ENCODE peak calls at places on chromosomes 1 and 21, in seven cellular contexts. One of them, this sample, is unnamed.

GRCh38 chr1:205451759-205452164 is 4.1 kb downstream of the BLACAT1 start:
- DNase-seq in ovary: no peak
- DNase-seq in T-cell: no peak
- DNase-seq in stromal cell of bone marrow: no peak
- DNase-seq in smooth muscle cell of the brain vasculature: no peak
- DNase-seq in activated T-helper 9 cell treated with anti-CD3 and anti-CD28 coated beads, Interleukin-2, amount 50 U/mL, for 16 hours: no peak
- DNase-seq in occipital lobe: no peak
- DNase-seq in this sample: no peak

GRCh38 chr1:42937836-42938595 is 20.7 kb downstream of the SLC2A1 start:
- DNase-seq in ovary: no peak
- DNase-seq in T-cell: no peak
- DNase-seq in stromal cell of bone marrow: no peak
- DNase-seq in smooth muscle cell of the brain vasculature: no peak
- DNase-seq in activated T-helper 9 cell treated with anti-CD3 and anti-CD28 coated beads, Interleukin-2, amount 50 U/mL, for 16 hours: no peak
- DNase-seq in occipital lobe: no peak
- DNase-seq in this sample: peak; percentile 50

GRCh38 chr1:178953034-178953433 is 72.7 kb upstream of the FAM20B start:
- DNase-seq in ovary: peak; percentile 68
- DNase-seq in occipital lobe: no peak
- DNase-seq in smooth muscle cell of the brain vasculature: peak; percentile 54
- DNase-seq in activated T-helper 9 cell treated with anti-CD3 and anti-CD28 coated beads, Interleukin-2, amount 50 U/mL, for 16 hours: no peak
- DNase-seq in stromal cell of bone marrow: no peak
- DNase-seq in T-cell: no peak
- DNase-seq in this sample: no peak

GRCh38 chr1:5475572-5475971 is 516.7 kb downstream of the NPHP4 start:
- DNase-seq in stromal cell of bone marrow: no peak
- DNase-seq in ovary: no peak
- DNase-seq in smooth muscle cell of the brain vasculature: no peak
- DNase-seq in occipital lobe: no peak
- DNase-seq in activated T-helper 9 cell treated with anti-CD3 and anti-CD28 coated beads, Interleukin-2, amount 50 U/mL, for 16 hours: no peak
- DNase-seq in T-cell: no peak
- DNase-seq in this sample: no peak

GRCh38 chr1:6080469-6080868 is 34.8 kb downstream of the KCNAB2 start:
- DNase-seq in stromal cell of bone marrow: no peak
- DNase-seq in T-cell: no peak
- DNase-seq in smooth muscle cell of the brain vasculature: no peak
- DNase-seq in activated T-helper 9 cell treated with anti-CD3 and anti-CD28 coated beads, Interleukin-2, amount 50 U/mL, for 16 hours: no peak
- DNase-seq in ovary: no peak
- DNase-seq in occipital lobe: peak; percentile 47
- DNase-seq in this sample: no peak

GRCh38 chr1:41920658-41921057 is 1.9 kb upstream of the HIVEP3 start:
- DNase-seq in T-cell: no peak
- DNase-seq in activated T-helper 9 cell treated with anti-CD3 and anti-CD28 coated beads, Interleukin-2, amount 50 U/mL, for 16 hours: no peak
- DNase-seq in occipital lobe: no peak
- DNase-seq in smooth muscle cell of the brain vasculature: peak; percentile 29
- DNase-seq in stromal cell of bone marrow: no peak
- DNase-seq in ovary: no peak
- DNase-seq in this sample: no peak

GRCh38 chr1:226603030-226603960 is 54.7 kb downstream of the STUM start:
- DNase-seq in occipital lobe: no peak
- DNase-seq in ovary: peak; percentile 49
- DNase-seq in T-cell: no peak
- DNase-seq in stromal cell of bone marrow: peak; percentile 74
- DNase-seq in smooth muscle cell of the brain vasculature: no peak
- DNase-seq in activated T-helper 9 cell treated with anti-CD3 and anti-CD28 coated beads, Interleukin-2, amount 50 U/mL, for 16 hours: no peak
- DNase-seq in this sample: no peak

GRCh38 chr21:34113842-34114241 is 40.5 kb downstream of the MRPS6 start:
- DNase-seq in stromal cell of bone marrow: no peak
- DNase-seq in activated T-helper 9 cell treated with anti-CD3 and anti-CD28 coated beads, Interleukin-2, amount 50 U/mL, for 16 hours: no peak
- DNase-seq in T-cell: no peak
- DNase-seq in occipital lobe: no peak
- DNase-seq in ovary: no peak
- DNase-seq in smooth muscle cell of the brain vasculature: no peak
- DNase-seq in this sample: no peak

GRCh38 chr1:29195875-29196274 is 14.2 kb upstream of the SRSF4 start:
- DNase-seq in activated T-helper 9 cell treated with anti-CD3 and anti-CD28 coated beads, Interleukin-2, amount 50 U/mL, for 16 hours: no peak
- DNase-seq in ovary: no peak
- DNase-seq in T-cell: no peak
- DNase-seq in occipital lobe: no peak
- DNase-seq in smooth muscle cell of the brain vasculature: no peak
- DNase-seq in stromal cell of bone marrow: no peak
- DNase-seq in this sample: no peak

GRCh38 chr1:226309398-226310122 is 596 bp upstream of the LIN9 start:
- DNase-seq in smooth muscle cell of the brain vasculature: no peak
- DNase-seq in ovary: peak; percentile 23
- DNase-seq in stromal cell of bone marrow: no peak
- DNase-seq in activated T-helper 9 cell treated with anti-CD3 and anti-CD28 coated beads, Interleukin-2, amount 50 U/mL, for 16 hours: no peak
- DNase-seq in T-cell: no peak
- DNase-seq in occipital lobe: peak; percentile 38
- DNase-seq in this sample: no peak

GRCh38 chr1:228487336-228488106 is at the start of gene RNF187:
- DNase-seq in smooth muscle cell of the brain vasculature: no peak
- DNase-seq in T-cell: no peak
- DNase-seq in ovary: peak; percentile 87
- DNase-seq in occipital lobe: no peak
- DNase-seq in stromal cell of bone marrow: no peak
- DNase-seq in activated T-helper 9 cell treated with anti-CD3 and anti-CD28 coated beads, Interleukin-2, amount 50 U/mL, for 16 hours: peak; percentile 76
- DNase-seq in this sample: no peak

GRCh38 chr1:201649776-201650607 is 111.1 kb downstream of the NAV1 start:
- DNase-seq in stromal cell of bone marrow: no peak
- DNase-seq in smooth muscle cell of the brain vasculature: no peak
- DNase-seq in occipital lobe: peak; percentile 74
- DNase-seq in activated T-helper 9 cell treated with anti-CD3 and anti-CD28 coated beads, Interleukin-2, amount 50 U/mL, for 16 hours: no peak
- DNase-seq in T-cell: no peak
- DNase-seq in ovary: peak; percentile 63
- DNase-seq in this sample: no peak

GRCh38 chr1:18109756-18110597 is 2.4 kb downstream of the IGSF21 start:
- DNase-seq in T-cell: no peak
- DNase-seq in smooth muscle cell of the brain vasculature: no peak
- DNase-seq in ovary: no peak
- DNase-seq in stromal cell of bone marrow: no peak
- DNase-seq in occipital lobe: peak; percentile 74
- DNase-seq in activated T-helper 9 cell treated with anti-CD3 and anti-CD28 coated beads, Interleukin-2, amount 50 U/mL, for 16 hours: no peak
- DNase-seq in this sample: no peak

GRCh38 chr1:72284398-72285073 is 2.2 kb upstream of the NEGR1 start:
- DNase-seq in occipital lobe: peak; percentile 30
- DNase-seq in activated T-helper 9 cell treated with anti-CD3 and anti-CD28 coated beads, Interleukin-2, amount 50 U/mL, for 16 hours: no peak
- DNase-seq in stromal cell of bone marrow: peak; percentile 84
- DNase-seq in T-cell: no peak
- DNase-seq in ovary: peak; percentile 54
- DNase-seq in smooth muscle cell of the brain vasculature: peak; percentile 43
- DNase-seq in this sample: no peak

GRCh38 chr1:167821969-167822685 is 91.8 kb downstream of the ADCY10 start:
- DNase-seq in activated T-helper 9 cell treated with anti-CD3 and anti-CD28 coated beads, Interleukin-2, amount 50 U/mL, for 16 hours: no peak
- DNase-seq in smooth muscle cell of the brain vasculature: no peak
- DNase-seq in stromal cell of bone marrow: no peak
- DNase-seq in ovary: no peak
- DNase-seq in T-cell: no peak
- DNase-seq in occipital lobe: no peak
- DNase-seq in this sample: no peak

GRCh38 chr21:36237441-36237840 is 80.8 kb downstream of the DOP1B start:
- DNase-seq in ovary: no peak
- DNase-seq in stromal cell of bone marrow: no peak
- DNase-seq in activated T-helper 9 cell treated with anti-CD3 and anti-CD28 coated beads, Interleukin-2, amount 50 U/mL, for 16 hours: no peak
- DNase-seq in smooth muscle cell of the brain vasculature: no peak
- DNase-seq in occipital lobe: no peak
- DNase-seq in T-cell: no peak
- DNase-seq in this sample: no peak

GRCh38 chr1:98827041-98827440 is 165.5 kb downstream of the SNX7 start:
- DNase-seq in smooth muscle cell of the brain vasculature: no peak
- DNase-seq in T-cell: no peak
- DNase-seq in occipital lobe: no peak
- DNase-seq in ovary: no peak
- DNase-seq in stromal cell of bone marrow: no peak
- DNase-seq in activated T-helper 9 cell treated with anti-CD3 and anti-CD28 coated beads, Interleukin-2, amount 50 U/mL, for 16 hours: no peak
- DNase-seq in this sample: no peak

GRCh38 chr1:109432336-109432735 is 6.1 kb upstream of the PSMA5 start:
- DNase-seq in stromal cell of bone marrow: no peak
- DNase-seq in occipital lobe: no peak
- DNase-seq in smooth muscle cell of the brain vasculature: no peak
- DNase-seq in T-cell: no peak
- DNase-seq in activated T-helper 9 cell treated with anti-CD3 and anti-CD28 coated beads, Interleukin-2, amount 50 U/mL, for 16 hours: no peak
- DNase-seq in ovary: no peak
- DNase-seq in this sample: no peak

GRCh38 chr21:36178349-36178748 is 21.7 kb downstream of the DOP1B start:
- DNase-seq in T-cell: no peak
- DNase-seq in ovary: no peak
- DNase-seq in activated T-helper 9 cell treated with anti-CD3 and anti-CD28 coated beads, Interleukin-2, amount 50 U/mL, for 16 hours: no peak
- DNase-seq in smooth muscle cell of the brain vasculature: no peak
- DNase-seq in occipital lobe: no peak
- DNase-seq in stromal cell of bone marrow: no peak
- DNase-seq in this sample: no peak

GRCh38 chr1:85048296-85049064 is at the start of gene MCOLN3:
- DNase-seq in activated T-helper 9 cell treated with anti-CD3 and anti-CD28 coated beads, Interleukin-2, amount 50 U/mL, for 16 hours: peak; percentile 24
- DNase-seq in stromal cell of bone marrow: no peak
- DNase-seq in occipital lobe: no peak
- DNase-seq in T-cell: no peak
- DNase-seq in ovary: peak; percentile 30
- DNase-seq in smooth muscle cell of the brain vasculature: no peak
- DNase-seq in this sample: no peak

GRCh38 chr1:44924835-44925464 is 61.4 kb downstream of the EIF2B3 start:
- DNase-seq in ovary: no peak
- DNase-seq in occipital lobe: no peak
- DNase-seq in stromal cell of bone marrow: peak; percentile 64
- DNase-seq in T-cell: no peak
- DNase-seq in activated T-helper 9 cell treated with anti-CD3 and anti-CD28 coated beads, Interleukin-2, amount 50 U/mL, for 16 hours: no peak
- DNase-seq in smooth muscle cell of the brain vasculature: peak; percentile 76
- DNase-seq in this sample: no peak

GRCh38 chr1:1020000-1020404 is at the start of gene AGRN:
- DNase-seq in activated T-helper 9 cell treated with anti-CD3 and anti-CD28 coated beads, Interleukin-2, amount 50 U/mL, for 16 hours: no peak
- DNase-seq in stromal cell of bone marrow: no peak
- DNase-seq in ovary: no peak
- DNase-seq in T-cell: no peak
- DNase-seq in smooth muscle cell of the brain vasculature: no peak
- DNase-seq in occipital lobe: no peak
- DNase-seq in this sample: no peak

GRCh38 chr1:194709439-194709838 is 1523.0 kb upstream of the B3GALT2 start:
- DNase-seq in T-cell: no peak
- DNase-seq in smooth muscle cell of the brain vasculature: no peak
- DNase-seq in activated T-helper 9 cell treated with anti-CD3 and anti-CD28 coated beads, Interleukin-2, amount 50 U/mL, for 16 hours: no peak
- DNase-seq in ovary: no peak
- DNase-seq in stromal cell of bone marrow: no peak
- DNase-seq in occipital lobe: no peak
- DNase-seq in this sample: no peak

GRCh38 chr21:14403681-14404318 is 20.9 kb upstream of the HSPA13 start:
- DNase-seq in stromal cell of bone marrow: no peak
- DNase-seq in ovary: no peak
- DNase-seq in occipital lobe: no peak
- DNase-seq in T-cell: no peak
- DNase-seq in smooth muscle cell of the brain vasculature: no peak
- DNase-seq in activated T-helper 9 cell treated with anti-CD3 and anti-CD28 coated beads, Interleukin-2, amount 50 U/mL, for 16 hours: no peak
- DNase-seq in this sample: peak; percentile 31

GRCh38 chr1:58465825-58466617 is 80.5 kb downstream of the OMA1 start:
- DNase-seq in ovary: no peak
- DNase-seq in T-cell: no peak
- DNase-seq in smooth muscle cell of the brain vasculature: no peak
- DNase-seq in stromal cell of bone marrow: no peak
- DNase-seq in activated T-helper 9 cell treated with anti-CD3 and anti-CD28 coated beads, Interleukin-2, amount 50 U/mL, for 16 hours: no peak
- DNase-seq in occipital lobe: no peak
- DNase-seq in this sample: no peak

GRCh38 chr1:40385437-40386310 is 12.1 kb downstream of the SMAP2 start:
- DNase-seq in activated T-helper 9 cell treated with anti-CD3 and anti-CD28 coated beads, Interleukin-2, amount 50 U/mL, for 16 hours: no peak
- DNase-seq in stromal cell of bone marrow: no peak
- DNase-seq in occipital lobe: no peak
- DNase-seq in smooth muscle cell of the brain vasculature: no peak
- DNase-seq in T-cell: peak; percentile 64
- DNase-seq in ovary: no peak
- DNase-seq in this sample: peak; percentile 65

GRCh38 chr1:203145321-203146041 is 18.0 kb downstream of the ADORA1 start:
- DNase-seq in smooth muscle cell of the brain vasculature: no peak
- DNase-seq in activated T-helper 9 cell treated with anti-CD3 and anti-CD28 coated beads, Interleukin-2, amount 50 U/mL, for 16 hours: no peak
- DNase-seq in occipital lobe: no peak
- DNase-seq in ovary: no peak
- DNase-seq in T-cell: no peak
- DNase-seq in stromal cell of bone marrow: no peak
- DNase-seq in this sample: no peak

GRCh38 chr1:19688041-19688842 is 23.6 kb downstream of the HTR6 start:
- DNase-seq in stromal cell of bone marrow: no peak
- DNase-seq in ovary: no peak
- DNase-seq in smooth muscle cell of the brain vasculature: no peak
- DNase-seq in occipital lobe: no peak
- DNase-seq in T-cell: peak; percentile 43
- DNase-seq in activated T-helper 9 cell treated with anti-CD3 and anti-CD28 coated beads, Interleukin-2, amount 50 U/mL, for 16 hours: no peak
- DNase-seq in this sample: no peak

GRCh38 chr1:9882296-9882944 is 27.6 kb downstream of the CTNNBIP1 start:
- DNase-seq in T-cell: no peak
- DNase-seq in ovary: no peak
- DNase-seq in occipital lobe: no peak
- DNase-seq in smooth muscle cell of the brain vasculature: no peak
- DNase-seq in activated T-helper 9 cell treated with anti-CD3 and anti-CD28 coated beads, Interleukin-2, amount 50 U/mL, for 16 hours: no peak
- DNase-seq in stromal cell of bone marrow: no peak
- DNase-seq in this sample: peak; percentile 10

GRCh38 chr21:41952568-41953248 is 1.1 kb downstream of the C2CD2 start:
- DNase-seq in ovary: no peak
- DNase-seq in activated T-helper 9 cell treated with anti-CD3 and anti-CD28 coated beads, Interleukin-2, amount 50 U/mL, for 16 hours: no peak
- DNase-seq in stromal cell of bone marrow: no peak
- DNase-seq in smooth muscle cell of the brain vasculature: no peak
- DNase-seq in T-cell: no peak
- DNase-seq in occipital lobe: no peak
- DNase-seq in this sample: no peak

GRCh38 chr1:191757003-191757402 is 401.3 kb upstream of the RGS18 start:
- DNase-seq in ovary: no peak
- DNase-seq in T-cell: no peak
- DNase-seq in stromal cell of bone marrow: peak; percentile 0
- DNase-seq in activated T-helper 9 cell treated with anti-CD3 and anti-CD28 coated beads, Interleukin-2, amount 50 U/mL, for 16 hours: no peak
- DNase-seq in occipital lobe: no peak
- DNase-seq in smooth muscle cell of the brain vasculature: no peak
- DNase-seq in this sample: no peak

GRCh38 chr1:68796888-68797287 is 300.0 kb upstream of the DEPDC1 start:
- DNase-seq in ovary: no peak
- DNase-seq in activated T-helper 9 cell treated with anti-CD3 and anti-CD28 coated beads, Interleukin-2, amount 50 U/mL, for 16 hours: no peak
- DNase-seq in occipital lobe: no peak
- DNase-seq in stromal cell of bone marrow: no peak
- DNase-seq in smooth muscle cell of the brain vasculature: no peak
- DNase-seq in T-cell: no peak
- DNase-seq in this sample: no peak

GRCh38 chr21:45642122-45642813 is 1.3 kb upstream of the PCBP3 start:
- DNase-seq in occipital lobe: no peak
- DNase-seq in ovary: peak; percentile 37
- DNase-seq in stromal cell of bone marrow: no peak
- DNase-seq in smooth muscle cell of the brain vasculature: no peak
- DNase-seq in activated T-helper 9 cell treated with anti-CD3 and anti-CD28 coated beads, Interleukin-2, amount 50 U/mL, for 16 hours: no peak
- DNase-seq in T-cell: no peak
- DNase-seq in this sample: no peak